ENCODE peak calls at places on chromosomes 4 and X, in ten cellular contexts. L is AG04450, I is lower leg skin, D is cardiac fibroblast, M is neural crest cell, J is PC-3, X is B cell, U is RWPE2, P is OCI-LY7, O is adrenal gland. F is an unnamed sample.

GRCh38 chr4:168923526-168924194 is 86.4 kb downstream of the CBR4 start:
- DNase-seq in L (peak; percentile 76), I (peak; percentile 41), D (peak; percentile 89), M (peak; percentile 69), J (peak; percentile 74), X (peak; percentile 73), U (no peak), P (peak; percentile 66), O (peak; percentile 67), F (peak; percentile 59)

GRCh38 chr4:21858971-21859370 is 89.6 kb downstream of the KCNIP4 start:
- DNase-seq in L (no peak), I (no peak), D (peak; percentile 6), M (no peak), J (no peak), X (no peak), U (no peak), P (no peak), O (no peak), F (no peak)

GRCh38 chr4:124903995-124904722 is 191.6 kb upstream of the ANKRD50 start:
- DNase-seq in L (no peak), I (peak; percentile 22), D (peak; percentile 63), M (no peak), J (peak; percentile 71), X (no peak), U (no peak), P (no peak), O (no peak), F (no peak)

GRCh38 chr4:87938746-87939145 is 36.8 kb upstream of the SPP1 start:
- DNase-seq in L (no peak), I (no peak), D (no peak), M (no peak), J (no peak), X (no peak), U (no peak), P (no peak), O (no peak), F (no peak)

GRCh38 chr4:167509551-167509950 is 275.3 kb upstream of the SPOCK3 start:
- DNase-seq in L (no peak), I (no peak), D (peak; percentile 2), M (no peak), J (peak; percentile 62), X (no peak), U (no peak), P (no peak), O (no peak), F (no peak)

GRCh38 chrX:102849396-102849795 is 87.7 kb upstream of the RAB40AL start:
- DNase-seq in L (no peak), I (no peak), D (no peak), M (no peak), J (no peak), X (no peak), U (no peak), P (no peak), O (no peak), F (no peak)

GRCh38 chrX:129609395-129609794 is 45.4 kb downstream of the APLN start:
- DNase-seq in L (no peak), I (no peak), D (no peak), M (no peak), J (no peak), X (no peak), U (no peak), P (no peak), O (no peak), F (no peak)

GRCh38 chr4:84852081-84852480 is 114.4 kb downstream of the WDFY3 start:
- DNase-seq in L (no peak), I (no peak), D (peak; percentile 22), M (no peak), J (peak; percentile 52), X (no peak), U (no peak), P (no peak), O (no peak), F (no peak)

GRCh38 chr4:88758264-88758663 is 60.6 kb upstream of the NAP1L5 start:
- DNase-seq in L (no peak), I (no peak), D (no peak), M (no peak), J (peak; percentile 6), X (no peak), U (no peak), P (no peak), O (no peak), F (no peak)

GRCh38 chrX:115021121-115021520 is 3.7 kb upstream of the IL13RA2 start:
- DNase-seq in L (no peak), I (no peak), D (no peak), M (no peak), J (no peak), X (no peak), U (no peak), P (no peak), O (no peak), F (no peak)

GRCh38 chr4:73433140-73433539 is 2.9 kb upstream of the AFP start:
- DNase-seq in L (no peak), I (no peak), D (no peak), M (no peak), J (no peak), X (no peak), U (no peak), P (no peak), O (no peak), F (no peak)

GRCh38 chr4:112968456-112969159 is 80.8 kb upstream of the ANK2 start:
- DNase-seq in L (no peak), I (no peak), D (peak; percentile 55), M (no peak), J (peak; percentile 45), X (no peak), U (no peak), P (no peak), O (no peak), F (no peak)

GRCh38 chrX:77548751-77549150 is 101.6 kb downstream of the FGF16 start:
- DNase-seq in L (no peak), I (no peak), D (no peak), M (no peak), J (no peak), X (no peak), U (no peak), P (no peak), O (no peak), F (no peak)

GRCh38 chr4:156749791-156750403 is 221.7 kb downstream of the PDGFC start:
- DNase-seq in L (no peak), I (no peak), D (peak; percentile 52), M (no peak), J (no peak), X (no peak), U (no peak), P (no peak), O (no peak), F (no peak)

GRCh38 chrX:40912576-40912975 is 172.7 kb upstream of the USP9X start:
- DNase-seq in L (no peak), I (no peak), D (no peak), M (no peak), J (peak; percentile 82), X (no peak), U (peak; percentile 51), P (no peak), O (no peak), F (no peak)

GRCh38 chrX:18129694-18130093 is 91.0 kb downstream of the BEND2 start:
- DNase-seq in L (no peak), I (no peak), D (no peak), M (no peak), J (peak; percentile 10), X (no peak), U (no peak), P (no peak), O (no peak), F (no peak)

GRCh38 chr4:182242793-182243192 is 409 bp upstream of the TENM3 start:
- DNase-seq in L (no peak), I (no peak), D (peak; percentile 7), M (no peak), J (no peak), X (no peak), U (no peak), P (no peak), O (no peak), F (no peak)

GRCh38 chr4:48102303-48102702 is 31.7 kb downstream of the TXK start:
- DNase-seq in L (no peak), I (no peak), D (no peak), M (no peak), J (peak; percentile 16), X (no peak), U (no peak), P (peak; percentile 10), O (no peak), F (no peak)
- TF ChIP-seq CTCF in L (no peak), I (no peak), D (peak; percentile 1), M (peak; percentile 45), J (peak; percentile 39), X (no peak), U (peak; percentile 27), P (peak; percentile 39), O (no peak), F (no peak)

GRCh38 chr4:4521767-4522166 is 20.1 kb downstream of the STX18 start:
- DNase-seq in L (no peak), I (no peak), D (no peak), M (no peak), J (no peak), X (no peak), U (no peak), P (no peak), O (no peak), F (no peak)

GRCh38 chr4:4524364-4524763 is 17.5 kb downstream of the STX18 start:
- DNase-seq in L (no peak), I (no peak), D (no peak), M (no peak), J (no peak), X (peak; percentile 72), U (no peak), P (peak; percentile 82), O (no peak), F (peak; percentile 64)

GRCh38 chr4:4521069-4521468 is 20.8 kb downstream of the STX18 start:
- DNase-seq in L (no peak), I (no peak), D (no peak), M (no peak), J (no peak), X (no peak), U (no peak), P (no peak), O (no peak), F (no peak)

GRCh38 chr4:4519296-4519898 is 22.5 kb downstream of the STX18 start:
- DNase-seq in L (no peak), I (no peak), D (peak; percentile 36), M (no peak), J (peak; percentile 48), X (no peak), U (no peak), P (no peak), O (no peak), F (no peak)

GRCh38 chr4:4518747-4519146 is 23.1 kb downstream of the STX18 start:
- DNase-seq in L (no peak), I (no peak), D (no peak), M (no peak), J (no peak), X (no peak), U (no peak), P (no peak), O (no peak), F (no peak)
- TF ChIP-seq CTCF in L (no peak), I (no peak), D (no peak), M (no peak), J (no peak), X (no peak), U (no peak), P (no peak), O (no peak), F (no peak)

GRCh38 chr4:62528874-62529273 is 1328.7 kb downstream of the ADGRL3 start:
- DNase-seq in L (no peak), I (no peak), D (no peak), M (no peak), J (peak; percentile 33), X (no peak), U (no peak), P (no peak), O (no peak), F (no peak)
- TF ChIP-seq CTCF in L (no peak), I (no peak), D (no peak), M (no peak), J (peak; percentile 11), X (no peak), U (no peak), P (no peak), O (no peak), F (no peak)

GRCh38 chrX:13923845-13924244 is 105.8 kb downstream of the GEMIN8 start:
- DNase-seq in L (no peak), I (no peak), D (no peak), M (no peak), J (peak; percentile 30), X (no peak), U (no peak), P (no peak), O (no peak), F (no peak)
- TF ChIP-seq CTCF in L (no peak), I (no peak), D (no peak), M (no peak), J (peak; percentile 38), X (no peak), U (peak; percentile 13), P (no peak), O (no peak), F (no peak)

F was measured in GM10248.